ENCODE peak calls at places on chromosome 4, in eight cellular contexts. One of them, this sample, is unnamed.
A peak's percentile ranks its signal among the peaks of the same experiment; 100 is the strongest.

GRCh38 chr4:139144161-139144859 is 32.7 kb downstream of the ELF2 start:
- DNase-seq in activated T-cell treated with anti-CD3 and anti-CD28 coated beads, Interleukin-2, amount 50 U/mL, for 4 hours: no peak
- DNase-seq in activated T-helper 9 cell treated with anti-CD3 and anti-CD28 coated beads, Interleukin-2, amount 50 U/mL, for 16 hours: no peak
- DNase-seq in trophoblast cell: peak; percentile 15
- DNase-seq in Right ventricle myocardium superior: peak; percentile 75
- DNase-seq in activated CD4-positive, alpha-beta T cell treated with anti-CD3 and anti-CD28 coated beads, Interleukin-2, amount 10 ng/mL, durations not matched to agents 7 days and 5 days: no peak
- DNase-seq in activated CD8-positive, alpha-beta memory T cell treated with anti-CD3 and anti-CD28 coated beads, Interleukin-2, amount 10 ng/mL, durations not matched to agents 7 days and 5 days: no peak
- DNase-seq in HuH-7.5: no peak
- DNase-seq in this sample: no peak

GRCh38 chr4:182141623-182142022 is 101.6 kb upstream of the TENM3 start:
- DNase-seq in activated T-cell treated with anti-CD3 and anti-CD28 coated beads, Interleukin-2, amount 50 U/mL, for 4 hours: no peak
- DNase-seq in activated T-helper 9 cell treated with anti-CD3 and anti-CD28 coated beads, Interleukin-2, amount 50 U/mL, for 16 hours: no peak
- DNase-seq in trophoblast cell: no peak
- DNase-seq in Right ventricle myocardium superior: no peak
- DNase-seq in activated CD4-positive, alpha-beta T cell treated with anti-CD3 and anti-CD28 coated beads, Interleukin-2, amount 10 ng/mL, durations not matched to agents 7 days and 5 days: no peak
- DNase-seq in activated CD8-positive, alpha-beta memory T cell treated with anti-CD3 and anti-CD28 coated beads, Interleukin-2, amount 10 ng/mL, durations not matched to agents 7 days and 5 days: no peak
- DNase-seq in HuH-7.5: no peak
- DNase-seq in this sample: no peak

GRCh38 chr4:25908491-25908901 is 5.5 kb upstream of the SMIM20 start:
- DNase-seq in activated T-cell treated with anti-CD3 and anti-CD28 coated beads, Interleukin-2, amount 50 U/mL, for 4 hours: no peak
- DNase-seq in activated T-helper 9 cell treated with anti-CD3 and anti-CD28 coated beads, Interleukin-2, amount 50 U/mL, for 16 hours: no peak
- DNase-seq in trophoblast cell: peak; percentile 7
- DNase-seq in Right ventricle myocardium superior: no peak
- DNase-seq in activated CD4-positive, alpha-beta T cell treated with anti-CD3 and anti-CD28 coated beads, Interleukin-2, amount 10 ng/mL, durations not matched to agents 7 days and 5 days: no peak
- DNase-seq in activated CD8-positive, alpha-beta memory T cell treated with anti-CD3 and anti-CD28 coated beads, Interleukin-2, amount 10 ng/mL, durations not matched to agents 7 days and 5 days: no peak
- DNase-seq in HuH-7.5: peak; percentile 34
- DNase-seq in this sample: no peak

GRCh38 chr4:156998500-156999174 is 27.0 kb upstream of the PDGFC start:
- DNase-seq in activated T-cell treated with anti-CD3 and anti-CD28 coated beads, Interleukin-2, amount 50 U/mL, for 4 hours: no peak
- DNase-seq in activated T-helper 9 cell treated with anti-CD3 and anti-CD28 coated beads, Interleukin-2, amount 50 U/mL, for 16 hours: no peak
- DNase-seq in trophoblast cell: no peak
- DNase-seq in Right ventricle myocardium superior: no peak
- DNase-seq in activated CD4-positive, alpha-beta T cell treated with anti-CD3 and anti-CD28 coated beads, Interleukin-2, amount 10 ng/mL, durations not matched to agents 7 days and 5 days: no peak
- DNase-seq in activated CD8-positive, alpha-beta memory T cell treated with anti-CD3 and anti-CD28 coated beads, Interleukin-2, amount 10 ng/mL, durations not matched to agents 7 days and 5 days: no peak
- DNase-seq in HuH-7.5: no peak
- DNase-seq in this sample: no peak

GRCh38 chr4:115229873-115230272 is 116.5 kb upstream of the NDST4 start:
- DNase-seq in activated T-cell treated with anti-CD3 and anti-CD28 coated beads, Interleukin-2, amount 50 U/mL, for 4 hours: no peak
- DNase-seq in activated T-helper 9 cell treated with anti-CD3 and anti-CD28 coated beads, Interleukin-2, amount 50 U/mL, for 16 hours: no peak
- DNase-seq in trophoblast cell: no peak
- DNase-seq in Right ventricle myocardium superior: no peak
- DNase-seq in activated CD4-positive, alpha-beta T cell treated with anti-CD3 and anti-CD28 coated beads, Interleukin-2, amount 10 ng/mL, durations not matched to agents 7 days and 5 days: no peak
- DNase-seq in activated CD8-positive, alpha-beta memory T cell treated with anti-CD3 and anti-CD28 coated beads, Interleukin-2, amount 10 ng/mL, durations not matched to agents 7 days and 5 days: no peak
- DNase-seq in HuH-7.5: no peak
- DNase-seq in this sample: no peak

GRCh38 chr4:164716901-164717300 is 37.0 kb upstream of the SMIM31 start:
- DNase-seq in activated T-cell treated with anti-CD3 and anti-CD28 coated beads, Interleukin-2, amount 50 U/mL, for 4 hours: no peak
- DNase-seq in activated T-helper 9 cell treated with anti-CD3 and anti-CD28 coated beads, Interleukin-2, amount 50 U/mL, for 16 hours: no peak
- DNase-seq in trophoblast cell: peak; percentile 16
- DNase-seq in Right ventricle myocardium superior: no peak
- DNase-seq in activated CD4-positive, alpha-beta T cell treated with anti-CD3 and anti-CD28 coated beads, Interleukin-2, amount 10 ng/mL, durations not matched to agents 7 days and 5 days: no peak
- DNase-seq in activated CD8-positive, alpha-beta memory T cell treated with anti-CD3 and anti-CD28 coated beads, Interleukin-2, amount 10 ng/mL, durations not matched to agents 7 days and 5 days: no peak
- DNase-seq in HuH-7.5: no peak
- DNase-seq in this sample: no peak

GRCh38 chr4:128716325-128716724 is 93.2 kb upstream of the JADE1 start:
- DNase-seq in activated T-cell treated with anti-CD3 and anti-CD28 coated beads, Interleukin-2, amount 50 U/mL, for 4 hours: no peak
- DNase-seq in activated T-helper 9 cell treated with anti-CD3 and anti-CD28 coated beads, Interleukin-2, amount 50 U/mL, for 16 hours: no peak
- DNase-seq in trophoblast cell: no peak
- DNase-seq in Right ventricle myocardium superior: no peak
- DNase-seq in activated CD4-positive, alpha-beta T cell treated with anti-CD3 and anti-CD28 coated beads, Interleukin-2, amount 10 ng/mL, durations not matched to agents 7 days and 5 days: no peak
- DNase-seq in activated CD8-positive, alpha-beta memory T cell treated with anti-CD3 and anti-CD28 coated beads, Interleukin-2, amount 10 ng/mL, durations not matched to agents 7 days and 5 days: no peak
- DNase-seq in HuH-7.5: no peak
- DNase-seq in this sample: no peak

GRCh38 chr4:148557793-148558192 is 115.6 kb upstream of the NR3C2 start:
- DNase-seq in activated T-cell treated with anti-CD3 and anti-CD28 coated beads, Interleukin-2, amount 50 U/mL, for 4 hours: no peak
- DNase-seq in activated T-helper 9 cell treated with anti-CD3 and anti-CD28 coated beads, Interleukin-2, amount 50 U/mL, for 16 hours: no peak
- DNase-seq in trophoblast cell: no peak
- DNase-seq in Right ventricle myocardium superior: no peak
- DNase-seq in activated CD4-positive, alpha-beta T cell treated with anti-CD3 and anti-CD28 coated beads, Interleukin-2, amount 10 ng/mL, durations not matched to agents 7 days and 5 days: no peak
- DNase-seq in activated CD8-positive, alpha-beta memory T cell treated with anti-CD3 and anti-CD28 coated beads, Interleukin-2, amount 10 ng/mL, durations not matched to agents 7 days and 5 days: no peak
- DNase-seq in HuH-7.5: no peak
- DNase-seq in this sample: no peak

GRCh38 chr4:39947415-39947814 is 30.3 kb downstream of the PDS5A start:
- DNase-seq in activated T-cell treated with anti-CD3 and anti-CD28 coated beads, Interleukin-2, amount 50 U/mL, for 4 hours: no peak
- DNase-seq in activated T-helper 9 cell treated with anti-CD3 and anti-CD28 coated beads, Interleukin-2, amount 50 U/mL, for 16 hours: no peak
- DNase-seq in trophoblast cell: no peak
- DNase-seq in Right ventricle myocardium superior: no peak
- DNase-seq in activated CD4-positive, alpha-beta T cell treated with anti-CD3 and anti-CD28 coated beads, Interleukin-2, amount 10 ng/mL, durations not matched to agents 7 days and 5 days: no peak
- DNase-seq in activated CD8-positive, alpha-beta memory T cell treated with anti-CD3 and anti-CD28 coated beads, Interleukin-2, amount 10 ng/mL, durations not matched to agents 7 days and 5 days: no peak
- DNase-seq in HuH-7.5: no peak
- DNase-seq in this sample: no peak

GRCh38 chr4:1417522-1418390 is 11.5 kb upstream of the NKX1-1 start:
- DNase-seq in activated T-cell treated with anti-CD3 and anti-CD28 coated beads, Interleukin-2, amount 50 U/mL, for 4 hours: no peak
- DNase-seq in activated T-helper 9 cell treated with anti-CD3 and anti-CD28 coated beads, Interleukin-2, amount 50 U/mL, for 16 hours: no peak
- DNase-seq in trophoblast cell: peak; percentile 36
- DNase-seq in Right ventricle myocardium superior: peak; percentile 20
- DNase-seq in activated CD4-positive, alpha-beta T cell treated with anti-CD3 and anti-CD28 coated beads, Interleukin-2, amount 10 ng/mL, durations not matched to agents 7 days and 5 days: no peak
- DNase-seq in activated CD8-positive, alpha-beta memory T cell treated with anti-CD3 and anti-CD28 coated beads, Interleukin-2, amount 10 ng/mL, durations not matched to agents 7 days and 5 days: peak; percentile 34
- DNase-seq in HuH-7.5: no peak
- DNase-seq in this sample: no peak

GRCh38 chr4:33052241-33052640 is 2332.1 kb downstream of the PCDH7 start:
- DNase-seq in activated T-cell treated with anti-CD3 and anti-CD28 coated beads, Interleukin-2, amount 50 U/mL, for 4 hours: no peak
- DNase-seq in activated T-helper 9 cell treated with anti-CD3 and anti-CD28 coated beads, Interleukin-2, amount 50 U/mL, for 16 hours: no peak
- DNase-seq in trophoblast cell: no peak
- DNase-seq in Right ventricle myocardium superior: no peak
- DNase-seq in activated CD4-positive, alpha-beta T cell treated with anti-CD3 and anti-CD28 coated beads, Interleukin-2, amount 10 ng/mL, durations not matched to agents 7 days and 5 days: no peak
- DNase-seq in activated CD8-positive, alpha-beta memory T cell treated with anti-CD3 and anti-CD28 coated beads, Interleukin-2, amount 10 ng/mL, durations not matched to agents 7 days and 5 days: no peak
- DNase-seq in HuH-7.5: no peak
- DNase-seq in this sample: no peak

GRCh38 chr4:175971393-175972179 is 94.1 kb upstream of the WDR17 start:
- DNase-seq in activated T-cell treated with anti-CD3 and anti-CD28 coated beads, Interleukin-2, amount 50 U/mL, for 4 hours: no peak
- DNase-seq in activated T-helper 9 cell treated with anti-CD3 and anti-CD28 coated beads, Interleukin-2, amount 50 U/mL, for 16 hours: no peak
- DNase-seq in trophoblast cell: peak; percentile 80
- DNase-seq in Right ventricle myocardium superior: no peak
- DNase-seq in activated CD4-positive, alpha-beta T cell treated with anti-CD3 and anti-CD28 coated beads, Interleukin-2, amount 10 ng/mL, durations not matched to agents 7 days and 5 days: no peak
- DNase-seq in activated CD8-positive, alpha-beta memory T cell treated with anti-CD3 and anti-CD28 coated beads, Interleukin-2, amount 10 ng/mL, durations not matched to agents 7 days and 5 days: no peak
- DNase-seq in HuH-7.5: no peak
- DNase-seq in this sample: no peak

GRCh38 chr4:41067369-41067768 is 147.0 kb downstream of the APBB2 start:
- DNase-seq in activated T-cell treated with anti-CD3 and anti-CD28 coated beads, Interleukin-2, amount 50 U/mL, for 4 hours: no peak
- DNase-seq in activated T-helper 9 cell treated with anti-CD3 and anti-CD28 coated beads, Interleukin-2, amount 50 U/mL, for 16 hours: no peak
- DNase-seq in trophoblast cell: peak; percentile 43
- DNase-seq in Right ventricle myocardium superior: no peak
- DNase-seq in activated CD4-positive, alpha-beta T cell treated with anti-CD3 and anti-CD28 coated beads, Interleukin-2, amount 10 ng/mL, durations not matched to agents 7 days and 5 days: no peak
- DNase-seq in activated CD8-positive, alpha-beta memory T cell treated with anti-CD3 and anti-CD28 coated beads, Interleukin-2, amount 10 ng/mL, durations not matched to agents 7 days and 5 days: no peak
- DNase-seq in HuH-7.5: no peak
- DNase-seq in this sample: no peak

GRCh38 chr4:151251922-151252321 is 25.0 kb upstream of the PRSS48 start:
- DNase-seq in activated T-cell treated with anti-CD3 and anti-CD28 coated beads, Interleukin-2, amount 50 U/mL, for 4 hours: no peak
- DNase-seq in activated T-helper 9 cell treated with anti-CD3 and anti-CD28 coated beads, Interleukin-2, amount 50 U/mL, for 16 hours: no peak
- DNase-seq in trophoblast cell: no peak
- DNase-seq in Right ventricle myocardium superior: no peak
- DNase-seq in activated CD4-positive, alpha-beta T cell treated with anti-CD3 and anti-CD28 coated beads, Interleukin-2, amount 10 ng/mL, durations not matched to agents 7 days and 5 days: no peak
- DNase-seq in activated CD8-positive, alpha-beta memory T cell treated with anti-CD3 and anti-CD28 coated beads, Interleukin-2, amount 10 ng/mL, durations not matched to agents 7 days and 5 days: no peak
- DNase-seq in HuH-7.5: no peak
- DNase-seq in this sample: no peak

GRCh38 chr4:73396993-73397972 is 6.8 kb upstream of the ALB start:
- DNase-seq in activated T-cell treated with anti-CD3 and anti-CD28 coated beads, Interleukin-2, amount 50 U/mL, for 4 hours: no peak
- DNase-seq in activated T-helper 9 cell treated with anti-CD3 and anti-CD28 coated beads, Interleukin-2, amount 50 U/mL, for 16 hours: no peak
- DNase-seq in trophoblast cell: no peak
- DNase-seq in Right ventricle myocardium superior: no peak
- DNase-seq in activated CD4-positive, alpha-beta T cell treated with anti-CD3 and anti-CD28 coated beads, Interleukin-2, amount 10 ng/mL, durations not matched to agents 7 days and 5 days: no peak
- DNase-seq in activated CD8-positive, alpha-beta memory T cell treated with anti-CD3 and anti-CD28 coated beads, Interleukin-2, amount 10 ng/mL, durations not matched to agents 7 days and 5 days: no peak
- DNase-seq in HuH-7.5: no peak
- DNase-seq in this sample: no peak

GRCh38 chr4:28444886-28445496 is 1584.3 kb downstream of the STIM2 start:
- DNase-seq in activated T-cell treated with anti-CD3 and anti-CD28 coated beads, Interleukin-2, amount 50 U/mL, for 4 hours: no peak
- DNase-seq in activated T-helper 9 cell treated with anti-CD3 and anti-CD28 coated beads, Interleukin-2, amount 50 U/mL, for 16 hours: no peak
- DNase-seq in trophoblast cell: no peak
- DNase-seq in Right ventricle myocardium superior: no peak
- DNase-seq in activated CD4-positive, alpha-beta T cell treated with anti-CD3 and anti-CD28 coated beads, Interleukin-2, amount 10 ng/mL, durations not matched to agents 7 days and 5 days: no peak
- DNase-seq in activated CD8-positive, alpha-beta memory T cell treated with anti-CD3 and anti-CD28 coated beads, Interleukin-2, amount 10 ng/mL, durations not matched to agents 7 days and 5 days: no peak
- DNase-seq in HuH-7.5: no peak
- DNase-seq in this sample: no peak

GRCh38 chr4:128709268-128709667 is 100.2 kb upstream of the JADE1 start:
- DNase-seq in activated T-cell treated with anti-CD3 and anti-CD28 coated beads, Interleukin-2, amount 50 U/mL, for 4 hours: no peak
- DNase-seq in activated T-helper 9 cell treated with anti-CD3 and anti-CD28 coated beads, Interleukin-2, amount 50 U/mL, for 16 hours: no peak
- DNase-seq in trophoblast cell: no peak
- DNase-seq in Right ventricle myocardium superior: no peak
- DNase-seq in activated CD4-positive, alpha-beta T cell treated with anti-CD3 and anti-CD28 coated beads, Interleukin-2, amount 10 ng/mL, durations not matched to agents 7 days and 5 days: peak; percentile 7
- DNase-seq in activated CD8-positive, alpha-beta memory T cell treated with anti-CD3 and anti-CD28 coated beads, Interleukin-2, amount 10 ng/mL, durations not matched to agents 7 days and 5 days: no peak
- DNase-seq in HuH-7.5: no peak
- DNase-seq in this sample: peak; percentile 3

GRCh38 chr4:20074450-20074849 is 177.3 kb upstream of the SLIT2 start:
- DNase-seq in activated T-cell treated with anti-CD3 and anti-CD28 coated beads, Interleukin-2, amount 50 U/mL, for 4 hours: no peak
- DNase-seq in activated T-helper 9 cell treated with anti-CD3 and anti-CD28 coated beads, Interleukin-2, amount 50 U/mL, for 16 hours: no peak
- DNase-seq in trophoblast cell: no peak
- DNase-seq in Right ventricle myocardium superior: no peak
- DNase-seq in activated CD4-positive, alpha-beta T cell treated with anti-CD3 and anti-CD28 coated beads, Interleukin-2, amount 10 ng/mL, durations not matched to agents 7 days and 5 days: no peak
- DNase-seq in activated CD8-positive, alpha-beta memory T cell treated with anti-CD3 and anti-CD28 coated beads, Interleukin-2, amount 10 ng/mL, durations not matched to agents 7 days and 5 days: no peak
- DNase-seq in HuH-7.5: peak; percentile 4
- DNase-seq in this sample: no peak